ENCODE peak calls at places on chromosomes 5 and 9, in six cellular contexts. V is epithelial cell of esophagus, N is dorsolateral prefrontal cortex, L is A549, M is MCF 10A, Z is lower lobe of right lung. R is an unnamed sample.

GRCh38 chr5:142982821-142983200 is 212.6 kb downstream of the ARHGAP26 start:
- DNase-seq in V (no peak), N (no peak), L (no peak), M (no peak), Z (no peak), R (no peak)

GRCh38 chr5:10329808-10330481 is 22.2 kb upstream of the CMBL start:
- DNase-seq in V (no peak), N (peak), L (no peak), M (peak), Z (no peak), R (no peak)

GRCh38 chr5:67233075-67233474 is 36.5 kb upstream of the CD180 start:
- DNase-seq in V (no peak), N (no peak), L (no peak), M (peak), Z (no peak), R (no peak)

GRCh38 chr5:25435882-25436281 is 791.1 kb upstream of the CDH10 start:
- DNase-seq in V (no peak), N (no peak), L (no peak), M (no peak), Z (no peak), R (no peak)

GRCh38 chr5:58922392-58923171 is 339.7 kb downstream of the RAB3C start:
- DNase-seq in V (peak), N (peak), L (no peak), M (no peak), Z (peak), R (no peak)

GRCh38 chr9:125241863-125242739 is 958 bp upstream of the HSPA5 start:
- DNase-seq in V (no peak), N (peak), L (peak), M (no peak), Z (peak), R (no peak)

GRCh38 chr9:105437704-105438103 is 10.1 kb upstream of the FSD1L start:
- DNase-seq in V (no peak), N (no peak), L (no peak), M (no peak), Z (no peak), R (no peak)

GRCh38 chr5:60699549-60700346 is at the start of gene DEPDC1B:
- DNase-seq in V (peak), N (peak), L (peak), M (peak), Z (peak), R (peak)

GRCh38 chr5:68178579-68178978 is 37.0 kb upstream of the PIK3R1 start:
- DNase-seq in V (peak), N (no peak), L (peak), M (peak), Z (no peak), R (no peak)

GRCh38 chr5:175347027-175347426 is 97.0 kb downstream of the DRD1 start:
- DNase-seq in V (peak), N (no peak), L (peak), M (peak), Z (no peak), R (no peak)

GRCh38 chr9:88816141-88816540 is 175.1 kb upstream of the S1PR3 start:
- DNase-seq in V (no peak), N (no peak), L (no peak), M (no peak), Z (no peak), R (no peak)

GRCh38 chr5:72166070-72166979 is 59.0 kb downstream of the MAP1B start:
- DNase-seq in V (peak), N (peak), L (no peak), M (peak), Z (no peak), R (no peak)

GRCh38 chr5:84564311-84564710 is 179.6 kb upstream of the EDIL3 start:
- DNase-seq in V (no peak), N (no peak), L (no peak), M (no peak), Z (no peak), R (no peak)

GRCh38 chr5:54329731-54330709 is 19.6 kb upstream of the ARL15 start:
- DNase-seq in V (peak), N (no peak), L (peak), M (peak), Z (no peak), R (no peak)

GRCh38 chr5:32848681-32849080 is 137.6 kb downstream of the NPR3 start:
- DNase-seq in V (no peak), N (no peak), L (no peak), M (no peak), Z (no peak), R (no peak)

GRCh38 chr9:121122450-121123032 is 47.8 kb downstream of the CNTRL start:
- DNase-seq in V (peak), N (no peak), L (no peak), M (peak), Z (no peak), R (no peak)

GRCh38 chr9:27572566-27572917 is 739 bp downstream of the C9orf72 start:
- DNase-seq in V (peak), N (no peak), L (peak), M (peak), Z (no peak), R (peak)

GRCh38 chr5:81761270-81761669 is 10.4 kb upstream of the SSBP2 start:
- DNase-seq in V (no peak), N (no peak), L (no peak), M (no peak), Z (no peak), R (no peak)

GRCh38 chr5:164809831-164810230 is 1304.4 kb downstream of the MAT2B start:
- DNase-seq in V (no peak), N (no peak), L (no peak), M (no peak), Z (no peak), R (no peak)

GRCh38 chr5:95080456-95080855 is 204.4 kb downstream of the MCTP1 start:
- DNase-seq in V (no peak), N (no peak), L (no peak), M (no peak), Z (no peak), R (no peak)

GRCh38 chr9:82255533-82255932 is 267.0 kb downstream of the SPATA31D1 start:
- DNase-seq in V (no peak), N (no peak), L (no peak), M (no peak), Z (no peak), R (no peak)

GRCh38 chr9:8868632-8869031 is 1069.1 kb upstream of the DMAC1 start:
- DNase-seq in V (no peak), N (no peak), L (no peak), M (no peak), Z (no peak), R (no peak)

GRCh38 chr5:132648355-132648754 is 9.6 kb upstream of the IL13 start:
- DNase-seq in V (no peak), N (no peak), L (no peak), M (no peak), Z (no peak), R (no peak)

GRCh38 chr9:69945671-69946141 is 97.9 kb upstream of the MAMDC2 start:
- DNase-seq in V (no peak), N (no peak), L (peak), M (peak), Z (peak), R (peak)

GRCh38 chr5:113162770-113163169 is 186.2 kb downstream of the DCP2 start:
- DNase-seq in V (peak), N (no peak), L (no peak), M (peak), Z (no peak), R (no peak)

GRCh38 chr9:134712922-134713321 is 71.3 kb downstream of the COL5A1 start:
- DNase-seq in V (no peak), N (no peak), L (no peak), M (no peak), Z (no peak), R (no peak)

GRCh38 chr9:110997847-110998246 is 40.4 kb downstream of the LPAR1 start:
- DNase-seq in V (peak), N (no peak), L (no peak), M (no peak), Z (no peak), R (no peak)

GRCh38 chr9:4167040-4167671 is 132.7 kb downstream of the GLIS3 start:
- DNase-seq in V (peak), N (no peak), L (peak), M (peak), Z (no peak), R (no peak)

GRCh38 chr5:58156977-58157701 is 302.7 kb downstream of the PLK2 start:
- DNase-seq in V (peak), N (peak), L (no peak), M (no peak), Z (no peak), R (no peak)

GRCh38 chr9:18350036-18350435 is 123.9 kb upstream of the ADAMTSL1 start:
- DNase-seq in V (no peak), N (no peak), L (no peak), M (no peak), Z (no peak), R (no peak)
- TF ChIP-seq CTCF in V (no peak), N (no peak), L (no peak), M (no peak), Z (no peak), R (no peak)

DNA sequence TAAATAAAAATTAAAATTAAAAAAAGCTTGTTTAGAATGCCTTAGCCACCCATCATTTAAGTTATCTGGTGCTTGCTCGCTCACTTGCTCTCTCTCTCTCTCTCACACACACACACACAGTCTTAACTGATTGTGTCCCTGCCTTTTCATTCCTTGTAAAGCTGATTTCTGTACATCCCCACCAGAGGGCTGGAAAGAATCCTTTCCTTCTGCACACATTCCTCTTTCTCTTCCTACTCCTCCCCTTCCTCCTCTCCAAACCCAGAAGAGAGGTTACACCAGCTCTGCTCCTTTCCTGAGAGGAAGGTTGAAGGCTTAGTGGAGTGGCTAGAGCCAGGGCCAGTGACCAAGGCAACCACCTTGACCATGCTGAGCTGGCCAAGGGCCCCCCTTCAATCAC is 25.7 kb downstream of the STK10 start:
- DNase-seq in V (no peak), N (no peak), L (peak), M (no peak), Z (no peak), R (no peak)
- TF ChIP-seq CTCF in V (no peak), N (no peak), L (no peak), M (no peak), Z (no peak), R (no peak)

DNA sequence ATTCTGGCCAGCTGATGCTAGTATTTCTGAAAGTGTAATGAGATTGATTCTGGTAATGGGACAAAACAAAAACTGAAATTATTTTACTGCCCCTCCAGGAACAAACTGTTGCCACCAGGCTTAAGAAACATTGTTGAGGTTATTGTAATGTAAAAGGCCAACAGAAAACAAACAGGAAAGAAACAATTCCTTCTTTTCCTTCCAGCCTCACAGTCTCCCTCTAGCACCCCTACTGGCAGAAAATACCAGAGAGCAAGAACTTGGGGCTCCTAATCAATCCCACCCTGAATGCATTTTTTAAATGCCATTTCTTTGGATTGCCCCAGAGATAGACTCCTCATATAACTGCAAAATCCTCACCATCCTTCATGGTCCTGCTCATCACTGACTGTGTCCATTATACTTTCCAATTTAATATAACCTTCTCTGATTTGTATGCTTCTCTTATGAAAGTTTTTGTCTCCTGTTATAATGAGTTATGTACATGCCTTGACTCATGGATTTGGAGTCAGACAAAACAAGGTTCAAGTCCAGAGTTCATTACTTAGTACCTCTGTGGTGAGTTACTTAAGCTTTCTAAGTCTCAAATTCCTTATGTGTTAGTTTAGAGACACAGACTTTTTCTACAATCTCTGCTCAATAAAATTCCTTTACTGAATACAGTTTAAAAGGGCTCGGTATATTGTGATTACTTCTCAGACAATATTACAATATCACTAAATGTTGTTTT is 157.9 kb upstream of the FBN2 start:
- DNase-seq in V (no peak), N (no peak), L (no peak), M (peak), Z (no peak), R (no peak)
- TF ChIP-seq CTCF in V (peak), N (peak), L (no peak), M (peak), Z (no peak), R (no peak)

DNA sequence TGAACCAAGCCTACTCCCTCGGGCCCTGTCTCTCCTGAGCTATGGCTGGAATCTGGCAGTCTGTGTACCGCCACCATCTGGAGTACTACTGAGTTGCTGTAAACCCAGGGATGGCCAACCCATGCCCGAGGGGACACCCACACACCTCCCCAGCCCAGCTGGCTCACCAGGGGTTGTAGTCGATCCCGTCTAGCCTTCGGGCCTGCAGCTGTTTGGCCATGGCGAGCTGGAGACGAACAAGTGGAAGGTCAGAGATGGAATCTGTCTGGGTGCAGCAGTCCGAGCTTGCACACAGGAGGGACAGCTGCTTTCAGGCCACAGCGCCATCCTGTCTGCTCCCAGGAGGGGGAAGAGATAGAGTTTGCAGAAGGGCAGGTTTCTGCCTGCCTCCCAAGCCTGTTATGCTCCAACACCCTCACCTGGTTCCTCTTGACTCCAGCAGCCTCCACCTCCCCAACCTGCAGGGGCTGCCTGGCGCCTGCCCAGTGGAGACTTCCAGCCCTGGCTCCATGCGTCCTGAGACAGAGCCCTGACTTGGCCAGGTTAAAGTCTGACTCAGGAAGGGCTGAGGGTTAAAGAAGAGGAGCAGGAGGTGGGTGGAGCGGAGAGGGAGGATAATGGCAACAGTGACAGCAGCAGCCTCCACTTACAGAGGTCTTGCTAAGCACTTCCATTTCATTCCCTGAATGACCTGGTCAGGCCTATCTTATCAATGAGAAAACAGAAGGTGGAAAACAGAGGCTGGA is 15.8 kb upstream of the SPOUT1 start:
- DNase-seq in V (peak), N (no peak), L (no peak), M (peak), Z (peak), R (no peak)
- TF ChIP-seq CTCF in V (peak), N (no peak), L (no peak), M (no peak), Z (no peak), R (no peak)

DNA sequence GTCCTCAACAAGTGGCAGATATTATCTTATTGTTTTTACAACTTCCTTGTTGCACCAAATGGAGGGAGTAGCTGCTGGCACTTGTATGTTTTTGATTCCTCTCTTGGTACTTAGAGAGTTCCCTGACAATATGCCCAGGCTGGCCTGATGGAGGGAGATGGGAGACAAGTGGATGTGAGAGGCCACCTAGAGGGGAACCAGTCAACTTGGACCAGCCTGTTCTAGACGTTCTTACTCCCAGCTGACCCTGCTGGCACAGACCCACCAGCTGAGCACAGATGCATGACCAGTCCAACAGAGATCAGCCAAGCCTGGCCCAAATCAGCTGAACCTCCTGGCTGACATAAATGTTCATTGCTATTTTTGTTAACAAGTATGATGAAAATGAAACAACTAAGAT is 60.9 kb upstream of the GDNF start:
- DNase-seq in V (peak), N (peak), L (peak), M (peak), Z (no peak), R (no peak)
- TF ChIP-seq CTCF in V (peak), N (no peak), L (no peak), M (no peak), Z (no peak), R (no peak)

GRCh38 chr9:117929873-117930272 is 225.7 kb downstream of the TLR4 start:
- DNase-seq in V (no peak), N (no peak), L (no peak), M (peak), Z (no peak), R (no peak)

GRCh38 chr9:117926031-117926655 is 221.9 kb downstream of the TLR4 start:
- DNase-seq in V (peak), N (no peak), L (no peak), M (peak), Z (no peak), R (no peak)

GRCh38 chr9:117932585-117932984 is 228.4 kb downstream of the TLR4 start:
- DNase-seq in V (no peak), N (no peak), L (no peak), M (no peak), Z (no peak), R (no peak)

DNA sequence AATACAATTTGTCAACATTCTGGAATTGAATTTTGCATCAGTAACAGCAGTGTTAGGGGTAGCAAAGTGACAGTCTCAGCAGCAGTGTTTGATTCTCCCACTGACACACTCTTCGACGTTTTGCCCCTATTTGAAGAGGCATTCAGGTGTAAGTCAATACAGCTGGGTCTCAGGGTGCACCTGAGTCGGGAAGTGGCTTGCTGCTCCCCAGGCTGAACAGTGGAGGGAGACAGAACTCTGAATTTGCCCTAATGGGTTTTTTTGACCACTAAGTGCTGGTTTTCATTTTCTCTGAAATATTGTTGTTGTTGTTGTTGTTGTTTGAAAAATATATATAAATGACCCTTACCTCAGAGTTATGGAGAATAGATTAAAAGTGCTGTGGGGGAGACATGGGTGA is 223.2 kb downstream of the TLR4 start:
- DNase-seq in V (peak), N (no peak), L (no peak), M (peak), Z (no peak), R (no peak)
- TF ChIP-seq CTCF in V (peak), N (peak), L (no peak), M (no peak), Z (no peak), R (no peak)

GRCh38 chr9:34898846-34899245 is 59.2 kb upstream of the PHF24 start:
- DNase-seq in V (no peak), N (peak), L (no peak), M (no peak), Z (no peak), R (no peak)

GRCh38 chr9:34892886-34893285 is 65.2 kb upstream of the PHF24 start:
- DNase-seq in V (no peak), N (no peak), L (no peak), M (no peak), Z (no peak), R (no peak)

GRCh38 chr9:34891386-34891785 is 66.7 kb upstream of the PHF24 start:
- DNase-seq in V (peak), N (no peak), L (no peak), M (peak), Z (no peak), R (no peak)

GRCh38 chr9:34899535-34900158 is 58.4 kb upstream of the PHF24 start:
- DNase-seq in V (peak), N (peak), L (peak), M (peak), Z (peak), R (peak)

DNA sequence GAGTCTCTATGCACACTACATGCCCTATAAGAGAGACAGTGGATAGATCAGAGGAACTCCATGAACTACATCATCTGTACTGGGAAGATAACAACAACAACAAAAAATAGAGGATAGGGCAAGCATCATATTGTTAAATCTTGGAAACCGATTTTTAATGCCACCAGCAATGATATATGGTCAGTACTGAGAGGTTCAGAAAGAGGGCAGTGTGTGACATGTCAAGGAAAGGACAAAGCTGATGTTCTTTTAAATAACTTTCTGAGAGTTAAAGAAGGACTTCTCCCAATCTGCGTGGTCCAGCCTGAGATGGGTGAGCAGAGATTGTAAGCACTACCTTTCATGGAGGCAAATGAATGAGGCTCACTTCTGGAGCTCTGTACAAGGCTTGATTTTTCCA is 62.0 kb upstream of the PHF24 start:
- DNase-seq in V (no peak), N (no peak), L (no peak), M (peak), Z (no peak), R (no peak)
- TF ChIP-seq CTCF in V (no peak), N (no peak), L (no peak), M (peak), Z (no peak), R (no peak)

DNA sequence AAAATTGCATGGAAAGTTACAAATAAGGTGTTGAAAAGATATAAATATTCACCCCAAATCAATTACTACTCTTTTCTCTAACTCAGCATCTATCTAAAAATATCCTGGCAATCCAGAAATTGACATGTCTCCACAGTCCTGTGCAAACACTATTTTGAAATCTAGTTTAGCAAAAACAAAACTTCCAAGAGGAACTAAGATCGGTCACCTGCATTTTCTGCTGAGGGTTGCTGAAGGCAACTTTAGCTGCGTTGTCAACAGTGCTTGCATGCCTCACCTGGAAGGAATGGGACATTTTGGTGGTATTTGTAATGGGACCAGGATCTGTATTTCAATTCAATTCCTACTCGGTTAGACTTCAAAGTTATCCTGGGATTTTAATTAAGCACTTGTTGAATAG is 398.3 kb downstream of the NTRK2 start:
- DNase-seq in V (no peak), N (no peak), L (no peak), M (no peak), Z (no peak), R (no peak)
- TF ChIP-seq CTCF in V (no peak), N (no peak), L (no peak), M (no peak), Z (no peak), R (no peak)

R was measured in CD14-positive monocyte.